ENCODE peak calls at places on chromosomes 7 and 10, in six cellular contexts. E is H1, T is WTC11, N is HCT116, V is HepG2, S is GM12878. M is an unnamed sample.

GRCh38 chr7:95682913-95683312 is 86.6 kb upstream of the PDK4 start:
- DNase-seq in T (no peak), S (no peak), V (no peak), E (no peak), N (no peak), M (no peak)

GRCh38 chr7:33423646-33424020 is 294.3 kb downstream of the BBS9 start:
- DNase-seq in S (peak), E (peak), T (peak), N (peak), V (peak), M (peak)

GRCh38 chr7:138460176-138460648 is at the start of gene TRIM24:
- DNase-seq in E (no peak), S (no peak), N (no peak), V (no peak), T (no peak), M (no peak)

GRCh38 chr7:157457355-157458253 is 120.8 kb downstream of the DNAJB6 start:
- DNase-seq in N (no peak), T (no peak), V (no peak), S (no peak), E (peak), M (no peak)

GRCh38 chr7:92720604-92721350 is 115.6 kb downstream of the CDK6 start:
- DNase-seq in S (no peak), V (no peak), N (no peak), E (no peak), T (no peak), M (no peak)

GRCh38 chr7:17521437-17521836 is 223.0 kb downstream of the AHR start:
- DNase-seq in S (no peak), T (no peak), N (no peak), V (no peak), E (no peak), M (no peak)

GRCh38 chr10:28806481-28806880 is 129.2 kb downstream of the BAMBI start:
- DNase-seq in V (no peak), N (no peak), T (no peak), E (no peak), S (no peak), M (no peak)

GRCh38 chr10:128163701-128164100 is 37.5 kb upstream of the MKI67 start:
- DNase-seq in N (no peak), T (no peak), E (no peak), V (no peak), S (no peak), M (no peak)

GRCh38 chr7:73870041-73870492 is 9.1 kb downstream of the TMEM270 start:
- DNase-seq in S (no peak), V (peak), T (peak), N (no peak), E (peak), M (no peak)

GRCh38 chr7:157412021-157412443 is 75.2 kb downstream of the DNAJB6 start:
- DNase-seq in S (no peak), V (no peak), E (no peak), N (no peak), T (no peak), M (no peak)

GRCh38 chr7:88485811-88486210 is 179.1 kb upstream of the STEAP4 start:
- DNase-seq in T (no peak), V (no peak), N (no peak), S (no peak), E (no peak), M (no peak)

GRCh38 chr7:141244466-141244865 is 170.6 kb downstream of the TMEM178B start:
- DNase-seq in N (no peak), S (no peak), E (no peak), T (no peak), V (no peak), M (no peak)

GRCh38 chr10:133316266-133316665 is 7.6 kb downstream of the ZNF511 start:
- DNase-seq in N (no peak), T (no peak), E (no peak), S (no peak), V (no peak), M (no peak)

GRCh38 chr10:32095116-32095733 is 39.0 kb upstream of the KIF5B start:
- DNase-seq in T (no peak), N (peak), S (no peak), V (peak), E (no peak), M (no peak)

GRCh38 chr7:44622342-44623151 is 16.1 kb downstream of the OGDH start:
- DNase-seq in V (peak), S (no peak), N (no peak), T (no peak), E (no peak), M (no peak)

GRCh38 chr7:74087791-74088453 is 4.3 kb downstream of the LIMK1 start:
- DNase-seq in E (no peak), N (no peak), S (no peak), T (no peak), V (no peak), M (no peak)

GRCh38 chr10:43971981-43972380 is 323.3 kb upstream of the ZNF32 start:
- DNase-seq in V (no peak), N (no peak), T (no peak), S (no peak), E (no peak), M (no peak)

GRCh38 chr10:117668351-117669008 is 125.9 kb downstream of the EMX2 start:
- DNase-seq in T (no peak), E (no peak), S (no peak), V (no peak), N (no peak), M (no peak)

GRCh38 chr10:125231116-125231812 is 70.9 kb upstream of the CTBP2 start:
- DNase-seq in T (peak), E (no peak), N (peak), S (no peak), V (no peak), M (no peak)

GRCh38 chr10:69641261-69641980 is 11.4 kb downstream of the FAM241B start:
- DNase-seq in N (no peak), S (no peak), E (no peak), V (no peak), T (no peak), M (no peak)

GRCh38 chr7:47498229-47499056 is 83.5 kb downstream of the TNS3 start:
- DNase-seq in T (no peak), E (no peak), N (no peak), S (no peak), V (peak), M (no peak)

GRCh38 chr10:13803566-13804554 is 217.1 kb downstream of the PRPF18 start:
- DNase-seq in V (no peak), S (no peak), E (no peak), T (no peak), N (no peak), M (no peak)

GRCh38 chr10:47190802-47191450 is 109.1 kb upstream of the GDF10 start:
- DNase-seq in E (no peak), T (no peak), N (no peak), V (no peak), S (no peak), M (no peak)

GRCh38 chr10:78009662-78010061 is 19.7 kb downstream of the POLR3A start:
- DNase-seq in N (no peak), T (no peak), V (no peak), S (no peak), E (no peak), M (no peak)

GRCh38 chr10:28091913-28092312 is 93.0 kb upstream of the ODAD2 start:
- DNase-seq in S (no peak), T (no peak), E (no peak), V (no peak), N (no peak), M (no peak)

GRCh38 chr7:82230826-82231581 is 212.6 kb downstream of the CACNA2D1 start:
- DNase-seq in S (no peak), V (no peak), E (no peak), N (no peak), T (no peak), M (no peak)

GRCh38 chr10:52215745-52216361 is 98.2 kb upstream of the DKK1 start:
- DNase-seq in S (peak), T (no peak), E (no peak), V (peak), N (peak), M (peak)

GRCh38 chr7:78764571-78764970 is 688.9 kb downstream of the MAGI2 start:
- DNase-seq in V (no peak), E (no peak), S (no peak), T (no peak), N (no peak), M (no peak)

GRCh38 chr7:78765985-78766729 is 687.3 kb downstream of the MAGI2 start:
- DNase-seq in V (no peak), N (no peak), S (no peak), T (no peak), E (no peak), M (no peak)

GRCh38 chr7:78769551-78770101 is 683.8 kb downstream of the MAGI2 start:
- DNase-seq in S (peak), E (no peak), T (no peak), V (no peak), N (no peak), M (no peak)

GRCh38 chr7:78770422-78771410 is 682.8 kb downstream of the MAGI2 start:
- DNase-seq in V (no peak), E (peak), N (no peak), T (peak), S (no peak), M (no peak)

GRCh38 chr7:78768859-78769258 is 684.6 kb downstream of the MAGI2 start:
- DNase-seq in N (no peak), E (no peak), T (no peak), V (no peak), S (no peak), M (no peak)
- TF ChIP-seq ATF3 in N (no peak), E (no peak), T (no peak), V (no peak), S (no peak), M (no peak)

GRCh38 chr10:48907730-48908129 is 31.9 kb downstream of the LRRC18 start:
- DNase-seq in S (peak), N (no peak), T (no peak), V (no peak), E (no peak), M (no peak)
- TF ChIP-seq ATF3 in S (no peak), N (no peak), T (no peak), V (no peak), E (no peak), M (no peak)

GRCh38 chr7:90607196-90607595 is 11.1 kb downstream of the CDK14 start:
- DNase-seq in V (no peak), N (no peak), E (no peak), T (no peak), S (no peak), M (no peak)

GRCh38 chr7:90603346-90603745 is 7.2 kb downstream of the CDK14 start:
- DNase-seq in V (no peak), E (no peak), T (no peak), S (no peak), N (no peak), M (no peak)

GRCh38 chr7:90604383-90604782 is 8.3 kb downstream of the CDK14 start:
- DNase-seq in N (no peak), T (no peak), E (no peak), S (no peak), V (no peak), M (no peak)

GRCh38 chr7:90599892-90600555 is 3.9 kb downstream of the CDK14 start:
- DNase-seq in S (no peak), E (no peak), V (no peak), N (no peak), T (no peak), M (no peak)

GRCh38 chr7:90605055-90605454 is 8.9 kb downstream of the CDK14 start:
- DNase-seq in E (no peak), V (no peak), T (no peak), S (no peak), N (no peak), M (no peak)
- TF ChIP-seq ATF3 in E (no peak), V (no peak), T (no peak), S (no peak), N (no peak), M (no peak)

GRCh38 chr10:123100030-123100762 is 35.6 kb upstream of the HMX3 start:
- DNase-seq in E (no peak), N (no peak), T (no peak), V (no peak), S (no peak), M (peak)

GRCh38 chr10:123097039-123097438 is 38.7 kb upstream of the HMX3 start:
- DNase-seq in V (no peak), E (no peak), T (no peak), N (no peak), S (no peak), M (peak)

GRCh38 chr10:123102673-123103072 is 33.1 kb upstream of the HMX3 start:
- DNase-seq in V (no peak), E (no peak), N (no peak), T (no peak), S (no peak), M (no peak)

GRCh38 chr10:123103944-123104343 is 31.8 kb upstream of the HMX3 start:
- DNase-seq in N (no peak), T (no peak), E (no peak), S (no peak), V (no peak), M (no peak)

GRCh38 chr10:123101844-123102243 is 33.9 kb upstream of the HMX3 start:
- DNase-seq in S (no peak), E (no peak), V (no peak), T (no peak), N (no peak), M (no peak)
- TF ChIP-seq ATF3 in S (no peak), E (no peak), V (no peak), T (no peak), N (no peak), M (no peak)

GRCh38 chr7:50766808-50767207 is 15.9 kb downstream of the GRB10 start:
- DNase-seq in S (no peak), E (no peak), V (no peak), N (no peak), T (no peak), M (no peak)

GRCh38 chr7:50762337-50762736 is 20.4 kb downstream of the GRB10 start:
- DNase-seq in V (no peak), S (no peak), N (no peak), T (no peak), E (no peak), M (no peak)

GRCh38 chr7:50757703-50758390 is 24.8 kb downstream of the GRB10 start:
- DNase-seq in S (no peak), N (no peak), T (no peak), E (no peak), V (peak), M (no peak)

GRCh38 chr7:50766106-50766505 is 16.6 kb downstream of the GRB10 start:
- DNase-seq in E (no peak), N (no peak), T (no peak), S (no peak), V (no peak), M (no peak)

DNA sequence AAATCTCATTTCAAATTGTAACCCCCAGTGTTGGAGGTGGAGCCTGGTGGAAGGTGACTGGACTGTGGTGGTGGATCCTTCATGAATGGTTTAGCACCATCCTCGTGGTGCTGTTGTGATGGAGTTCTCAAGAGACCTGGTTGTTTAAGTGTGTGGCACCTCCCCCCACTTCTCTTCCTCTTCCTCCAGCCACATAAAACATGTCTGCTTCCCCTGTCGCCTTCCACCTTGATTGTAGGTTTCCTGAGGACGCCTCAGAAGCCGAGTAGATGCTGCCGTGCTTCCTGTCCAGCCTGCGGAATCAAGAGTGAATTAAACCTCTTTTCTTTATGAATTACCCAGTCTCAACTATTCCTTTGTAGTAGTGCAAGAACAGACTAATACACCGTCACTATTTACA is 21.0 kb downstream of the GRB10 start:
- DNase-seq in T (no peak), E (no peak), S (no peak), V (no peak), N (no peak), M (no peak)
- TF ChIP-seq ATF3 in T (no peak), E (no peak), S (no peak), V (no peak), N (no peak), M (no peak)

DNA sequence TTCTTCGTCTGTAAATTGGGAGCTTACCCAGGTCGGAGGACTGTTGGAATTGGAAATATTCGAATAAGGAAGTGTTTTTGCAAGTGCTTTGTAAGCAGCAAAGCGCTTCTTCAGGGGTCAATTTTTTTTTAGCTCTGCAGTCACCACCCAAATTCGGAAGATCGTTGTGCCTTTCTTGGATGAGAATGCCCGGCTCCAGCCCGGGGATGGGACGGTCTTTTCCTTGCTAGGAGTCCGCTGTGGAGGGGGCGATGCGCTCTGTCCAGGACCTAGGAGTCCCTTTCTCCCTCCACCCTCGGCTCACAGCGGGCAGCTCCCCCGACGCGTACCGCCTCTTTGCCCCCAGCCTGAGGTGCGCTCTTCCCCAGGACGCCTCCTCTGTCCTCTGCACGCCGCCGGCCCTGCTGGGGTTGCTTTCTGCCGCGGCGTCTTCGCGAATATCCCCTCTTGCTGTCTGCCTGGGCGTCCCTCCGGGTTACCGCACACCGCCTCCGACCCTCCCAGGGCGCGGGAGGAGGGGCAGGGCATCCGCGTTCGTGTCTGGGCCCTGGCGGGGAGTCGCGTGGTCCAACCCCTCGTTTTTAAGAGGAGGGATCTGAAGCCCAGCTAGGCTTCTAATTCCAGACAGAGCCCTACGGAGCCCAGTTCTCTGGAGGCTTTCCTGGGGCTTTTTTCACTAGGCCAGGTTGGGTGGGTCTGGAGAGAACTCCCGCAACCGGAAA is 167.1 kb downstream of the UBE2H start:
- DNase-seq in T (peak), S (no peak), V (no peak), E (no peak), N (no peak), M (no peak)
- TF ChIP-seq ATF3 in T (no peak), S (no peak), V (no peak), E (no peak), N (no peak), M (no peak)

DNA sequence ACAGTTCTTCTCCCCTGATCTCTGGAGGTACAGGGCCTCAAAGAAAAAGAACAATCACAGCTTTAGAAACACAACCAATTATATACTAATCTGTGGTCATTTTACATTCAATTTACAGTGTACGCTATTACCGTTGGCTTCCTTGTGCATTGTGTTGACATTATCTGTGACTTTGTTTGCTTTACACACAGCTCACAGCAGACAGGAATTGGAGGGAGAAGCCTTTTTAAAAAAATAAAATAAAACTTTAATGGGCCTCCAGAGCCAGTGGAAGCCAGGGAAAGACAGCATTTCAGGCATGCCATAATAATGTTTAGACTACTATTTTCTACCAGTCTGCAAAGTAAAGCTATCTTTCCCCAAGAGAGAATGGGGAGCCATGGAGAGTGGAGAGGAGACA is 179.0 kb upstream of the ADO start:
- DNase-seq in S (no peak), V (no peak), E (no peak), T (no peak), N (no peak), M (no peak)
- TF ChIP-seq ATF3 in S (no peak), V (no peak), E (no peak), T (no peak), N (no peak), M (no peak)

GRCh38 chr10:88792656-88793055 is 9.9 kb upstream of the LIPM start:
- DNase-seq in T (no peak), E (no peak), S (peak), N (no peak), V (no peak), M (no peak)
- TF ChIP-seq ATF3 in T (no peak), E (no peak), S (no peak), N (no peak), V (no peak), M (no peak)